ENCODE peak calls at places on chromosomes 4 and X, in five cellular contexts. Z, G, J, T and B are unnamed samples. For H3K4me1, the result is how much of the 10 kb centered on the place peaks cover.

GRCh38 chr4:184668511-184669114 is 19.1 kb downstream of the PRIMPOL start:
- DNase-seq in Z (no peak), G (no peak), J (no peak), T (no peak), B (no peak)

GRCh38 chr4:119833611-119834010 is 205.0 kb upstream of the PDE5A start:
- DNase-seq in Z (no peak), G (no peak), J (no peak), T (no peak), B (no peak)

GRCh38 chrX:73214366-73215094 is at the start of gene NAP1L2:
- DNase-seq in Z (peak), G (peak), J (no peak), T (no peak), B (no peak)

GRCh38 chrX:49041683-49042529 is 1.3 kb downstream of the TFE3 start:
- DNase-seq in Z (peak), G (no peak), J (no peak), T (no peak), B (peak)

GRCh38 chr4:19472669-19473068 is 779.0 kb upstream of the SLIT2 start:
- DNase-seq in Z (no peak), G (no peak), J (no peak), T (no peak), B (no peak)

GRCh38 chrX:154434394-154435168 is 2.4 kb upstream of the GDI1 start:
- DNase-seq in Z (no peak), G (no peak), J (no peak), T (no peak), B (no peak)

GRCh38 chr4:6134612-6135220 is 65.6 kb downstream of the JAKMIP1 start:
- DNase-seq in Z (peak), G (no peak), J (no peak), T (no peak), B (no peak)

GRCh38 chrX:81120270-81120935 is 81.3 kb downstream of the HMGN5 start:
- DNase-seq in Z (no peak), G (no peak), J (no peak), T (no peak), B (no peak)

GRCh38 chr4:95956094-95956493 is 116.2 kb downstream of the PDHA2 start:
- DNase-seq in Z (no peak), G (no peak), J (no peak), T (no peak), B (no peak)

GRCh38 chr4:108772402-108772801 is 9.5 kb upstream of the ETNPPL start:
- DNase-seq in Z (no peak), G (no peak), J (no peak), T (no peak), B (no peak)

GRCh38 chrX:134670241-134670811 is 12.1 kb upstream of the PLAC1 start:
- DNase-seq in Z (peak), G (no peak), J (peak), T (no peak), B (peak)

GRCh38 chr4:112523764-112524505 is 8.0 kb upstream of the NEUROG2 start:
- DNase-seq in Z (peak), G (no peak), J (no peak), T (peak), B (no peak)

GRCh38 chrX:140034916-140035315 is 69.6 kb upstream of the CXorf66 start:
- DNase-seq in Z (no peak), G (no peak), J (no peak), T (no peak), B (no peak)

GRCh38 chr4:19739101-19739651 is 512.5 kb upstream of the SLIT2 start:
- DNase-seq in Z (no peak), G (no peak), J (no peak), T (no peak), B (no peak)

GRCh38 chr4:63618883-63619573 is 790.2 kb downstream of the TECRL start:
- DNase-seq in Z (no peak), G (no peak), J (no peak), T (no peak), B (no peak)

GRCh38 chr4:151573945-151574344 is 165.0 kb downstream of the FHIP1A start:
- DNase-seq in Z (no peak), G (no peak), J (no peak), T (peak), B (no peak)

GRCh38 chr4:163201358-163201757 is 34.7 kb upstream of the NAF1 start:
- DNase-seq in Z (no peak), G (no peak), J (no peak), T (no peak), B (no peak)

GRCh38 chr4:155600246-155600645 is 66.4 kb upstream of the GUCY1A1 start:
- DNase-seq in Z (no peak), G (no peak), J (no peak), T (no peak), B (no peak)

GRCh38 chr4:146338512-146338911 is 124.2 kb downstream of the REELD1 start:
- DNase-seq in Z (no peak), G (no peak), J (no peak), T (no peak), B (no peak)

GRCh38 chr4:123304151-123305021 is 92.2 kb upstream of the SPRY1 start:
- DNase-seq in Z (no peak), G (no peak), J (no peak), T (no peak), B (no peak)

GRCh38 chrX:150202641-150203248 is 160.4 kb upstream of the MAMLD1 start:
- DNase-seq in Z (no peak), G (no peak), J (no peak), T (no peak), B (no peak)

GRCh38 chr4:7206856-7207567 is 14.7 kb downstream of the SORCS2 start:
- DNase-seq in Z (peak), G (peak), J (no peak), T (no peak), B (peak)

GRCh38 chr4:178395798-178396197 is 953.6 kb upstream of the AGA start:
- DNase-seq in Z (no peak), G (no peak), J (no peak), T (no peak), B (no peak)

GRCh38 chr4:185836268-185837084 is 24.5 kb upstream of the SORBS2 start:
- DNase-seq in Z (no peak), G (no peak), J (no peak), T (no peak), B (no peak)

GRCh38 chr4:20391224-20391623 is 139.5 kb downstream of the SLIT2 start:
- DNase-seq in Z (no peak), G (no peak), J (no peak), T (no peak), B (no peak)

GRCh38 chrX:66015906-66016689 is 23.8 kb downstream of the VSIG4 start:
- DNase-seq in Z (no peak), G (no peak), J (no peak), T (no peak), B (no peak)
- TF ChIP-seq POLR2A in Z (no peak), G (no peak), J (no peak), T (no peak), B (no peak)

GRCh38 chr4:89289312-89289711 is 18.3 kb downstream of the GPRIN3 start:
- DNase-seq in Z (no peak), G (no peak), J (no peak), T (no peak), B (no peak)
- H3K4me1 ChIP-seq in Z (half or more), G (under half), J (under half), T (under half), B (under half)

GRCh38 chr4:118752551-118752950 is 67.4 kb downstream of the METTL14 start:
- DNase-seq in Z (no peak), G (no peak), J (no peak), T (no peak), B (no peak)
- H3K27ac ChIP-seq in Z (no peak), G (peak), J (no peak), T (no peak), B (peak)

DNA sequence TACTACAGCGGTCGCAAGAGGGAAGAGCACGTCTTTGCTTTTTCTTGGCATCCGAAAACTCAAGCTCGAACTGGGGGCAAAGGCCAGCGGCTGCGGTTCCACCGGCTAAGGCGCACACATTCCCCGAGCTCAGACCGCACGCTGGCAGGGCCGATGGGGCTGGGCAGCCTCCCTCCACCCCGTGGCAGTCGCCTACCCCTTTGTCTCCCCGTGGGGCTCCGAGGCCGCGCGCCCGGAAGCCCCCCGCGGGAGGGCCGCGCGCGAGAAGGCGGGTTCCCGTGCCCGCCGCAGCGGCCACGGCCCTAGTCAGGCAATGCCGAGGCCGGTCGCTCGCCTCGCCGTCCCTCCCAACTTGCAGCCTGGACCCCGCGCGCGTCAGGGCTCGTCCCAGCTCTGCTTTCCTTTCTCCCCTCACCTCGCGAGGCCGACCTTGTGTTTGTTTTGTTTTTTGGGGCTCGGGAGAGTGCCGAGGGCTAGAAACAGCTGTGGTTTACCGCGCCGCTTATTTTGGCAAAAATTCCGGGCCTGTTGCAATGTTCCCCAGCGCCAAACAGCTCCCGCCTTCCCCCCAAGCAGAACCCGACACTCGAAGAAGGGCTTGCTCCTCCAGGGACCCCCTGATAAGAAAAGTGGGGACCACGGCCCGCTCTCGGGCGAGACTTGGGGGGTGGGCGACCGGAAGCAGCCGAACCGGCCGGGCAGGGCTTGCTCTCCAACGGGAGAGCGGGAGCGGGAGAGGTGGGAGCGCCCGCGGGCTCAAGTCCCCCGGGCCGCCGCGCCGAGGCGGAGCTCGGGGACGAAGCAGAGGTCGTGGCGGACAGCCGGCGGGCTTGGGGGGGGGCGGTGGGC is 553 bp upstream of the N4BP2 start:
- DNase-seq in Z (peak), G (peak), J (peak), T (peak), B (peak)
- TF ChIP-seq POLR2A in Z (peak), G (no peak), J (no peak), T (peak), B (peak)